ENCODE peak calls at places on chromosomes 3 and 15, in nine cellular contexts. One of them, this sample, is unnamed.

GRCh38 chr3:20843037-20843436 is 657.0 kb upstream of the SGO1 start:
- DNase-seq in colonic mucosa: no peak
- DNase-seq in MM.1S: no peak
- DNase-seq in gastrocnemius medialis: no peak
- DNase-seq in transverse colon: no peak
- DNase-seq in foreskin fibroblast: no peak
- DNase-seq in cardiac fibroblast: no peak
- DNase-seq in mesothelial cell of epicardium: no peak
- DNase-seq in activated B cell treated with CpG ODN at 0.5 μM for 24 hours: no peak
- DNase-seq in this sample: no peak

GRCh38 chr3:132987396-132987795 is 50.8 kb upstream of the TMEM108 start:
- DNase-seq in colonic mucosa: no peak
- DNase-seq in MM.1S: no peak
- DNase-seq in gastrocnemius medialis: no peak
- DNase-seq in transverse colon: no peak
- DNase-seq in foreskin fibroblast: no peak
- DNase-seq in cardiac fibroblast: no peak
- DNase-seq in mesothelial cell of epicardium: no peak
- DNase-seq in activated B cell treated with CpG ODN at 0.5 μM for 24 hours: no peak
- DNase-seq in this sample: no peak

GRCh38 chr15:48582472-48583235 is 62.9 kb downstream of the FBN1 start:
- DNase-seq in colonic mucosa: no peak
- DNase-seq in MM.1S: no peak
- DNase-seq in gastrocnemius medialis: no peak
- DNase-seq in transverse colon: no peak
- DNase-seq in foreskin fibroblast: peak; percentile 33
- DNase-seq in cardiac fibroblast: peak; percentile 98
- DNase-seq in mesothelial cell of epicardium: no peak
- DNase-seq in activated B cell treated with CpG ODN at 0.5 μM for 24 hours: no peak
- DNase-seq in this sample: no peak

GRCh38 chr15:64251121-64251520 is 88.3 kb upstream of the PPIB start:
- DNase-seq in colonic mucosa: no peak
- DNase-seq in MM.1S: no peak
- DNase-seq in gastrocnemius medialis: no peak
- DNase-seq in transverse colon: no peak
- DNase-seq in foreskin fibroblast: no peak
- DNase-seq in cardiac fibroblast: no peak
- DNase-seq in mesothelial cell of epicardium: no peak
- DNase-seq in activated B cell treated with CpG ODN at 0.5 μM for 24 hours: no peak
- DNase-seq in this sample: no peak

GRCh38 chr15:62975515-62975914 is 67.0 kb upstream of the TPM1 start:
- DNase-seq in colonic mucosa: peak; percentile 45
- DNase-seq in MM.1S: no peak
- DNase-seq in gastrocnemius medialis: no peak
- DNase-seq in transverse colon: peak; percentile 45
- DNase-seq in foreskin fibroblast: no peak
- DNase-seq in cardiac fibroblast: no peak
- DNase-seq in mesothelial cell of epicardium: no peak
- DNase-seq in activated B cell treated with CpG ODN at 0.5 μM for 24 hours: no peak
- DNase-seq in this sample: peak; percentile 58

GRCh38 chr15:72784233-72784876 is 797 bp upstream of the ADPGK start:
- DNase-seq in colonic mucosa: peak; percentile 80
- DNase-seq in MM.1S: peak; percentile 83
- DNase-seq in gastrocnemius medialis: peak; percentile 35
- DNase-seq in transverse colon: no peak
- DNase-seq in foreskin fibroblast: peak; percentile 74
- DNase-seq in cardiac fibroblast: peak; percentile 90
- DNase-seq in mesothelial cell of epicardium: peak; percentile 39
- DNase-seq in activated B cell treated with CpG ODN at 0.5 μM for 24 hours: no peak
- DNase-seq in this sample: peak; percentile 64

GRCh38 chr15:44385344-44385942 is 42.0 kb upstream of the CTDSPL2 start:
- DNase-seq in colonic mucosa: no peak
- DNase-seq in MM.1S: peak; percentile 55
- DNase-seq in gastrocnemius medialis: no peak
- DNase-seq in transverse colon: no peak
- DNase-seq in foreskin fibroblast: no peak
- DNase-seq in cardiac fibroblast: no peak
- DNase-seq in mesothelial cell of epicardium: no peak
- DNase-seq in activated B cell treated with CpG ODN at 0.5 μM for 24 hours: no peak
- DNase-seq in this sample: no peak

GRCh38 chr15:99430881-99431401 is 134.8 kb upstream of the MEF2A start:
- DNase-seq in colonic mucosa: no peak
- DNase-seq in MM.1S: no peak
- DNase-seq in gastrocnemius medialis: peak; percentile 8
- DNase-seq in transverse colon: peak; percentile 6
- DNase-seq in foreskin fibroblast: no peak
- DNase-seq in cardiac fibroblast: no peak
- DNase-seq in mesothelial cell of epicardium: no peak
- DNase-seq in activated B cell treated with CpG ODN at 0.5 μM for 24 hours: no peak
- DNase-seq in this sample: no peak

GRCh38 chr15:86054338-86054737 is 25.3 kb upstream of the AGBL1 start:
- DNase-seq in colonic mucosa: no peak
- DNase-seq in MM.1S: no peak
- DNase-seq in gastrocnemius medialis: no peak
- DNase-seq in transverse colon: no peak
- DNase-seq in foreskin fibroblast: no peak
- DNase-seq in cardiac fibroblast: no peak
- DNase-seq in mesothelial cell of epicardium: no peak
- DNase-seq in activated B cell treated with CpG ODN at 0.5 μM for 24 hours: no peak
- DNase-seq in this sample: no peak

GRCh38 chr15:63178034-63178433 is 11.4 kb upstream of the RAB8B start:
- DNase-seq in colonic mucosa: no peak
- DNase-seq in MM.1S: no peak
- DNase-seq in gastrocnemius medialis: no peak
- DNase-seq in transverse colon: no peak
- DNase-seq in foreskin fibroblast: no peak
- DNase-seq in cardiac fibroblast: peak; percentile 47
- DNase-seq in mesothelial cell of epicardium: no peak
- DNase-seq in activated B cell treated with CpG ODN at 0.5 μM for 24 hours: no peak
- DNase-seq in this sample: no peak

GRCh38 chr15:101058735-101059134 is 139.6 kb downstream of the LRRK1 start:
- DNase-seq in colonic mucosa: peak; percentile 3
- DNase-seq in MM.1S: no peak
- DNase-seq in gastrocnemius medialis: no peak
- DNase-seq in transverse colon: no peak
- DNase-seq in foreskin fibroblast: no peak
- DNase-seq in cardiac fibroblast: no peak
- DNase-seq in mesothelial cell of epicardium: no peak
- DNase-seq in activated B cell treated with CpG ODN at 0.5 μM for 24 hours: no peak
- DNase-seq in this sample: no peak

GRCh38 chr3:19013879-19014278 is 134.4 kb upstream of the KCNH8 start:
- DNase-seq in colonic mucosa: no peak
- DNase-seq in MM.1S: no peak
- DNase-seq in gastrocnemius medialis: no peak
- DNase-seq in transverse colon: no peak
- DNase-seq in foreskin fibroblast: no peak
- DNase-seq in cardiac fibroblast: no peak
- DNase-seq in mesothelial cell of epicardium: no peak
- DNase-seq in activated B cell treated with CpG ODN at 0.5 μM for 24 hours: no peak
- DNase-seq in this sample: peak; percentile 29

GRCh38 chr15:76196286-76196948 is 114.9 kb downstream of the ETFA start:
- DNase-seq in colonic mucosa: peak; percentile 74
- DNase-seq in MM.1S: no peak
- DNase-seq in gastrocnemius medialis: peak; percentile 92
- DNase-seq in transverse colon: peak; percentile 79
- DNase-seq in foreskin fibroblast: peak; percentile 90
- DNase-seq in cardiac fibroblast: peak; percentile 88
- DNase-seq in mesothelial cell of epicardium: no peak
- DNase-seq in activated B cell treated with CpG ODN at 0.5 μM for 24 hours: no peak
- DNase-seq in this sample: peak; percentile 72

GRCh38 chr3:174442317-174442682 is 416.8 kb upstream of the NAALADL2 start:
- DNase-seq in colonic mucosa: no peak
- DNase-seq in MM.1S: no peak
- DNase-seq in gastrocnemius medialis: no peak
- DNase-seq in transverse colon: no peak
- DNase-seq in foreskin fibroblast: no peak
- DNase-seq in cardiac fibroblast: peak; percentile 36
- DNase-seq in mesothelial cell of epicardium: no peak
- DNase-seq in activated B cell treated with CpG ODN at 0.5 μM for 24 hours: no peak
- DNase-seq in this sample: no peak

GRCh38 chr3:10666621-10667020 is 149.4 kb upstream of the SLC6A11 start:
- DNase-seq in colonic mucosa: peak; percentile 21
- DNase-seq in MM.1S: no peak
- DNase-seq in gastrocnemius medialis: no peak
- DNase-seq in transverse colon: peak; percentile 13
- DNase-seq in foreskin fibroblast: no peak
- DNase-seq in cardiac fibroblast: no peak
- DNase-seq in mesothelial cell of epicardium: no peak
- DNase-seq in activated B cell treated with CpG ODN at 0.5 μM for 24 hours: no peak
- DNase-seq in this sample: peak; percentile 24

GRCh38 chr3:35946121-35946856 is 307.0 kb downstream of the ARPP21 start:
- DNase-seq in colonic mucosa: no peak
- DNase-seq in MM.1S: peak; percentile 13
- DNase-seq in gastrocnemius medialis: no peak
- DNase-seq in transverse colon: no peak
- DNase-seq in foreskin fibroblast: no peak
- DNase-seq in cardiac fibroblast: peak; percentile 67
- DNase-seq in mesothelial cell of epicardium: no peak
- DNase-seq in activated B cell treated with CpG ODN at 0.5 μM for 24 hours: no peak
- DNase-seq in this sample: no peak

GRCh38 chr3:42747581-42747980 is 25.5 kb downstream of the CCDC13 start:
- DNase-seq in colonic mucosa: no peak
- DNase-seq in MM.1S: no peak
- DNase-seq in gastrocnemius medialis: no peak
- DNase-seq in transverse colon: no peak
- DNase-seq in foreskin fibroblast: no peak
- DNase-seq in cardiac fibroblast: no peak
- DNase-seq in mesothelial cell of epicardium: no peak
- DNase-seq in activated B cell treated with CpG ODN at 0.5 μM for 24 hours: no peak
- DNase-seq in this sample: no peak

GRCh38 chr15:62809968-62810260 is 232.6 kb upstream of the TPM1 start:
- DNase-seq in colonic mucosa: no peak
- DNase-seq in MM.1S: no peak
- DNase-seq in gastrocnemius medialis: no peak
- DNase-seq in transverse colon: no peak
- DNase-seq in foreskin fibroblast: no peak
- DNase-seq in cardiac fibroblast: no peak
- DNase-seq in mesothelial cell of epicardium: no peak
- DNase-seq in activated B cell treated with CpG ODN at 0.5 μM for 24 hours: no peak
- DNase-seq in this sample: no peak

GRCh38 chr3:14758297-14758696 is 60.5 kb upstream of the FGD5 start:
- DNase-seq in colonic mucosa: no peak
- DNase-seq in MM.1S: no peak
- DNase-seq in gastrocnemius medialis: no peak
- DNase-seq in transverse colon: no peak
- DNase-seq in foreskin fibroblast: no peak
- DNase-seq in cardiac fibroblast: no peak
- DNase-seq in mesothelial cell of epicardium: no peak
- DNase-seq in activated B cell treated with CpG ODN at 0.5 μM for 24 hours: no peak
- DNase-seq in this sample: no peak

GRCh38 chr15:63473999-63474809 is 30.2 kb upstream of the USP3 start:
- DNase-seq in colonic mucosa: peak; percentile 73
- DNase-seq in MM.1S: peak; percentile 85
- DNase-seq in gastrocnemius medialis: no peak
- DNase-seq in transverse colon: peak; percentile 74
- DNase-seq in foreskin fibroblast: peak; percentile 77
- DNase-seq in cardiac fibroblast: peak; percentile 61
- DNase-seq in mesothelial cell of epicardium: no peak
- DNase-seq in activated B cell treated with CpG ODN at 0.5 μM for 24 hours: peak; percentile 59
- DNase-seq in this sample: peak; percentile 32

GRCh38 chr15:63502843-63503738 is 1.3 kb upstream of the USP3 start:
- DNase-seq in colonic mucosa: peak; percentile 97
- DNase-seq in MM.1S: peak; percentile 82
- DNase-seq in gastrocnemius medialis: peak; percentile 87
- DNase-seq in transverse colon: peak; percentile 96
- DNase-seq in foreskin fibroblast: peak; percentile 97
- DNase-seq in cardiac fibroblast: peak; percentile 99
- DNase-seq in mesothelial cell of epicardium: no peak
- DNase-seq in activated B cell treated with CpG ODN at 0.5 μM for 24 hours: peak; percentile 73
- DNase-seq in this sample: peak; percentile 97

GRCh38 chr15:64749167-64749566 is 26.2 kb downstream of the RBPMS2 start:
- DNase-seq in colonic mucosa: no peak
- DNase-seq in MM.1S: no peak
- DNase-seq in gastrocnemius medialis: peak; percentile 85
- DNase-seq in transverse colon: peak; percentile 35
- DNase-seq in foreskin fibroblast: peak; percentile 59
- DNase-seq in cardiac fibroblast: peak; percentile 52
- DNase-seq in mesothelial cell of epicardium: no peak
- DNase-seq in activated B cell treated with CpG ODN at 0.5 μM for 24 hours: no peak
- DNase-seq in this sample: no peak

GRCh38 chr3:82329300-82329699 is 567.9 kb upstream of the GBE1 start:
- DNase-seq in colonic mucosa: no peak
- DNase-seq in MM.1S: no peak
- DNase-seq in gastrocnemius medialis: no peak
- DNase-seq in transverse colon: no peak
- DNase-seq in foreskin fibroblast: no peak
- DNase-seq in cardiac fibroblast: no peak
- DNase-seq in mesothelial cell of epicardium: no peak
- DNase-seq in activated B cell treated with CpG ODN at 0.5 μM for 24 hours: no peak
- DNase-seq in this sample: no peak
- TF ChIP-seq CTCF in colonic mucosa: no peak
- TF ChIP-seq CTCF in MM.1S: peak; percentile 30
- TF ChIP-seq CTCF in gastrocnemius medialis: peak; percentile 41
- TF ChIP-seq CTCF in transverse colon: no peak
- TF ChIP-seq CTCF in foreskin fibroblast: peak; percentile 4
- TF ChIP-seq CTCF in cardiac fibroblast: peak; percentile 47
- TF ChIP-seq CTCF in mesothelial cell of epicardium: peak; percentile 77
- TF ChIP-seq CTCF in activated B cell treated with CpG ODN at 0.5 μM for 24 hours: no peak
- TF ChIP-seq CTCF in this sample: no peak

GRCh38 chr3:11847035-11847394 is 330 bp upstream of the TAMM41 start:
- DNase-seq in colonic mucosa: no peak
- DNase-seq in MM.1S: no peak
- DNase-seq in gastrocnemius medialis: no peak
- DNase-seq in transverse colon: no peak
- DNase-seq in foreskin fibroblast: no peak
- DNase-seq in cardiac fibroblast: no peak
- DNase-seq in mesothelial cell of epicardium: no peak
- DNase-seq in activated B cell treated with CpG ODN at 0.5 μM for 24 hours: no peak
- DNase-seq in this sample: no peak
- TF ChIP-seq CTCF in colonic mucosa: peak; percentile 6
- TF ChIP-seq CTCF in MM.1S: no peak
- TF ChIP-seq CTCF in gastrocnemius medialis: no peak
- TF ChIP-seq CTCF in transverse colon: no peak
- TF ChIP-seq CTCF in foreskin fibroblast: no peak
- TF ChIP-seq CTCF in cardiac fibroblast: no peak
- TF ChIP-seq CTCF in mesothelial cell of epicardium: no peak
- TF ChIP-seq CTCF in activated B cell treated with CpG ODN at 0.5 μM for 24 hours: no peak
- TF ChIP-seq CTCF in this sample: no peak

DNA sequence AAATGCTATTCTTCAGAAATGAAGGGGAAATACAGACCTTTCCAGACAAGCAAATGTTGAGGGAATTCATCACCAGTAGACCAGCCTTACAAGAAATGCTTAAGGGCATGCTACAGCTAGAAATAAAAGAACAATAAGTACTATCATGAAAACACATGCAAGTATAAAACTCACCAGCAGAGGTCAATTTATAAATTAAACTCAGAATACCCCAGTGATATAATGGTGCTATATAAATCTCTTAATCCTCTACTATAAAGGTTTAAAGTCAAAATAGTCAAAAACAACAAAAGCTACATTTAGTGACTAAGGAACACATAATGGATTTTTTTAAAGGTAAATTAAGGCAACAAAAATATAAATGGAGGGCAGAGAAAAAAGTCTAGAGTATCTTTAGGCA is 142.5 kb downstream of the CPNE4 start:
- DNase-seq in colonic mucosa: no peak
- DNase-seq in MM.1S: no peak
- DNase-seq in gastrocnemius medialis: no peak
- DNase-seq in transverse colon: no peak
- DNase-seq in foreskin fibroblast: no peak
- DNase-seq in cardiac fibroblast: no peak
- DNase-seq in mesothelial cell of epicardium: no peak
- DNase-seq in activated B cell treated with CpG ODN at 0.5 μM for 24 hours: no peak
- DNase-seq in this sample: no peak
- TF ChIP-seq CTCF in colonic mucosa: no peak
- TF ChIP-seq CTCF in MM.1S: no peak
- TF ChIP-seq CTCF in gastrocnemius medialis: no peak
- TF ChIP-seq CTCF in transverse colon: no peak
- TF ChIP-seq CTCF in foreskin fibroblast: no peak
- TF ChIP-seq CTCF in cardiac fibroblast: no peak
- TF ChIP-seq CTCF in mesothelial cell of epicardium: peak; percentile 41
- TF ChIP-seq CTCF in activated B cell treated with CpG ODN at 0.5 μM for 24 hours: no peak
- TF ChIP-seq CTCF in this sample: peak; percentile 25

GRCh38 chr3:135973846-135974245 is 8.3 kb downstream of the PPP2R3A start:
- DNase-seq in colonic mucosa: no peak
- DNase-seq in MM.1S: no peak
- DNase-seq in gastrocnemius medialis: no peak
- DNase-seq in transverse colon: no peak
- DNase-seq in foreskin fibroblast: no peak
- DNase-seq in cardiac fibroblast: no peak
- DNase-seq in mesothelial cell of epicardium: no peak
- DNase-seq in activated B cell treated with CpG ODN at 0.5 μM for 24 hours: no peak
- DNase-seq in this sample: no peak
- TF ChIP-seq CTCF in colonic mucosa: no peak
- TF ChIP-seq CTCF in MM.1S: no peak
- TF ChIP-seq CTCF in gastrocnemius medialis: no peak
- TF ChIP-seq CTCF in transverse colon: no peak
- TF ChIP-seq CTCF in foreskin fibroblast: no peak
- TF ChIP-seq CTCF in cardiac fibroblast: no peak
- TF ChIP-seq CTCF in mesothelial cell of epicardium: no peak
- TF ChIP-seq CTCF in activated B cell treated with CpG ODN at 0.5 μM for 24 hours: no peak
- TF ChIP-seq CTCF in this sample: no peak